ENCODE peak calls at places on chromosomes 5 and 9, in five cellular contexts. One of them, this sample, is unnamed.

GRCh38 chr9:126671983-126672382 is 58.3 kb downstream of the LMX1B start:
- DNase-seq in PC-3: no peak
- DNase-seq in M059J: no peak
- DNase-seq in NCI-H748 treated with DMSO at 0.1 percent for 48 hours: no peak
- DNase-seq in nucleus accumbens: no peak
- DNase-seq in this sample: no peak

GRCh38 chr5:68303754-68304420 is 88.3 kb downstream of the PIK3R1 start:
- DNase-seq in PC-3: no peak
- DNase-seq in M059J: no peak
- DNase-seq in NCI-H748 treated with DMSO at 0.1 percent for 48 hours: no peak
- DNase-seq in nucleus accumbens: no peak
- DNase-seq in this sample: no peak

GRCh38 chr5:143645356-143645755 is 166.6 kb upstream of the HMHB1 start:
- DNase-seq in PC-3: no peak
- DNase-seq in M059J: no peak
- DNase-seq in NCI-H748 treated with DMSO at 0.1 percent for 48 hours: no peak
- DNase-seq in nucleus accumbens: no peak
- DNase-seq in this sample: no peak

GRCh38 chr5:37900692-37901091 is 60.9 kb upstream of the GDNF start:
- DNase-seq in PC-3: peak
- DNase-seq in M059J: peak
- DNase-seq in NCI-H748 treated with DMSO at 0.1 percent for 48 hours: no peak
- DNase-seq in nucleus accumbens: peak
- DNase-seq in this sample: no peak

GRCh38 chr5:18281947-18282557 is 647.8 kb downstream of the TAF11L14 start:
- DNase-seq in PC-3: peak
- DNase-seq in M059J: peak
- DNase-seq in NCI-H748 treated with DMSO at 0.1 percent for 48 hours: peak
- DNase-seq in nucleus accumbens: no peak
- DNase-seq in this sample: no peak

GRCh38 chr9:28774433-28775029 is 1201.2 kb upstream of the C9orf72 start:
- DNase-seq in PC-3: peak
- DNase-seq in M059J: peak
- DNase-seq in NCI-H748 treated with DMSO at 0.1 percent for 48 hours: peak
- DNase-seq in nucleus accumbens: no peak
- DNase-seq in this sample: no peak

GRCh38 chr9:128242828-128243485 is 32.9 kb downstream of the GOLGA2 start:
- DNase-seq in PC-3: no peak
- DNase-seq in M059J: no peak
- DNase-seq in NCI-H748 treated with DMSO at 0.1 percent for 48 hours: no peak
- DNase-seq in nucleus accumbens: no peak
- DNase-seq in this sample: no peak

GRCh38 chr5:168989731-168990505 is 311.0 kb downstream of the SLIT3 start:
- DNase-seq in PC-3: no peak
- DNase-seq in M059J: no peak
- DNase-seq in NCI-H748 treated with DMSO at 0.1 percent for 48 hours: no peak
- DNase-seq in nucleus accumbens: no peak
- DNase-seq in this sample: no peak

GRCh38 chr5:110441035-110441434 is 285.4 kb downstream of the TMEM232 start:
- DNase-seq in PC-3: peak
- DNase-seq in M059J: peak
- DNase-seq in NCI-H748 treated with DMSO at 0.1 percent for 48 hours: no peak
- DNase-seq in nucleus accumbens: no peak
- DNase-seq in this sample: no peak

GRCh38 chr5:73268826-73269225 is 95.8 kb downstream of the TMEM174 start:
- DNase-seq in PC-3: no peak
- DNase-seq in M059J: no peak
- DNase-seq in NCI-H748 treated with DMSO at 0.1 percent for 48 hours: no peak
- DNase-seq in nucleus accumbens: no peak
- DNase-seq in this sample: no peak

GRCh38 chr5:140041492-140042421 is 1.3 kb downstream of the NRG2 start:
- DNase-seq in PC-3: peak
- DNase-seq in M059J: peak
- DNase-seq in NCI-H748 treated with DMSO at 0.1 percent for 48 hours: peak
- DNase-seq in nucleus accumbens: peak
- DNase-seq in this sample: peak

GRCh38 chr9:38419216-38419615 is 5.0 kb downstream of the IGFBPL1 start:
- DNase-seq in PC-3: no peak
- DNase-seq in M059J: no peak
- DNase-seq in NCI-H748 treated with DMSO at 0.1 percent for 48 hours: no peak
- DNase-seq in nucleus accumbens: no peak
- DNase-seq in this sample: no peak

GRCh38 chr5:112317866-112318265 is 101.2 kb downstream of the EPB41L4A start:
- DNase-seq in PC-3: no peak
- DNase-seq in M059J: no peak
- DNase-seq in NCI-H748 treated with DMSO at 0.1 percent for 48 hours: no peak
- DNase-seq in nucleus accumbens: no peak
- DNase-seq in this sample: no peak

GRCh38 chr9:96626912-96627311 is 7.3 kb upstream of the CDC14B start:
- DNase-seq in PC-3: peak
- DNase-seq in M059J: peak
- DNase-seq in NCI-H748 treated with DMSO at 0.1 percent for 48 hours: no peak
- DNase-seq in nucleus accumbens: no peak
- DNase-seq in this sample: no peak

GRCh38 chr9:86589273-86589672 is 235.1 kb upstream of the TUT7 start:
- DNase-seq in PC-3: no peak
- DNase-seq in M059J: no peak
- DNase-seq in NCI-H748 treated with DMSO at 0.1 percent for 48 hours: no peak
- DNase-seq in nucleus accumbens: no peak
- DNase-seq in this sample: no peak

GRCh38 chr9:79209012-79209411 is 362.8 kb upstream of the TLE4 start:
- DNase-seq in PC-3: no peak
- DNase-seq in M059J: peak
- DNase-seq in NCI-H748 treated with DMSO at 0.1 percent for 48 hours: no peak
- DNase-seq in nucleus accumbens: no peak
- DNase-seq in this sample: no peak

GRCh38 chr5:102130890-102131289 is 165.2 kb downstream of the SLCO4C1 start:
- DNase-seq in PC-3: no peak
- DNase-seq in M059J: no peak
- DNase-seq in NCI-H748 treated with DMSO at 0.1 percent for 48 hours: no peak
- DNase-seq in nucleus accumbens: no peak
- DNase-seq in this sample: no peak

GRCh38 chr5:40962207-40962955 is 53.1 kb downstream of the C7 start:
- DNase-seq in PC-3: peak
- DNase-seq in M059J: peak
- DNase-seq in NCI-H748 treated with DMSO at 0.1 percent for 48 hours: no peak
- DNase-seq in nucleus accumbens: no peak
- DNase-seq in this sample: no peak

GRCh38 chr9:109901191-109901590 is 121.2 kb downstream of the PALM2AKAP2 start:
- DNase-seq in PC-3: no peak
- DNase-seq in M059J: no peak
- DNase-seq in NCI-H748 treated with DMSO at 0.1 percent for 48 hours: no peak
- DNase-seq in nucleus accumbens: no peak
- DNase-seq in this sample: no peak

GRCh38 chr5:18797241-18797640 is 1163.0 kb downstream of the TAF11L14 start:
- DNase-seq in PC-3: no peak
- DNase-seq in M059J: peak
- DNase-seq in NCI-H748 treated with DMSO at 0.1 percent for 48 hours: no peak
- DNase-seq in nucleus accumbens: no peak
- DNase-seq in this sample: no peak

GRCh38 chr5:125059255-125060050 is 313.0 kb upstream of the ZNF608 start:
- DNase-seq in PC-3: no peak
- DNase-seq in M059J: peak
- DNase-seq in NCI-H748 treated with DMSO at 0.1 percent for 48 hours: peak
- DNase-seq in nucleus accumbens: no peak
- DNase-seq in this sample: no peak

GRCh38 chr9:135109650-135110049 is 22.2 kb downstream of the OLFM1 start:
- DNase-seq in PC-3: no peak
- DNase-seq in M059J: no peak
- DNase-seq in NCI-H748 treated with DMSO at 0.1 percent for 48 hours: no peak
- DNase-seq in nucleus accumbens: no peak
- DNase-seq in this sample: no peak

GRCh38 chr5:56814963-56815656 is at the start of gene MAP3K1:
- DNase-seq in PC-3: peak
- DNase-seq in M059J: peak
- DNase-seq in NCI-H748 treated with DMSO at 0.1 percent for 48 hours: peak
- DNase-seq in nucleus accumbens: peak
- DNase-seq in this sample: peak

GRCh38 chr5:149464796-149465489 is 85.9 kb upstream of the IL17B start:
- DNase-seq in PC-3: peak
- DNase-seq in M059J: peak
- DNase-seq in NCI-H748 treated with DMSO at 0.1 percent for 48 hours: no peak
- DNase-seq in nucleus accumbens: no peak
- DNase-seq in this sample: no peak

GRCh38 chr5:98468188-98468869 is 305.1 kb upstream of the RGMB start:
- DNase-seq in PC-3: peak
- DNase-seq in M059J: peak
- DNase-seq in NCI-H748 treated with DMSO at 0.1 percent for 48 hours: no peak
- DNase-seq in nucleus accumbens: no peak
- DNase-seq in this sample: no peak